ENCODE peak calls at places on chromosomes 4 and X, in four cellular contexts. M is A549, X is ovary, F is heart left ventricle. N is an unnamed sample.

GRCh38 chrX:136146614-136147319 is 566 bp upstream of the FHL1 start:
- DNase-seq in X (peak; percentile 22), M (peak; percentile 12), F (peak; percentile 17), N (no peak)

GRCh38 chr4:2402053-2402452 is 16.4 kb downstream of the ZFYVE28 start:
- DNase-seq in M (no peak), F (peak; percentile 68), X (peak; percentile 75), N (peak; percentile 61)

GRCh38 chr4:151098191-151098590 is 1.2 kb upstream of the RPS3A start:
- DNase-seq in F (peak; percentile 36), M (no peak), X (no peak), N (no peak)

GRCh38 chr4:54315561-54315960 is 86.5 kb downstream of the PDGFRA start:
- DNase-seq in X (no peak), F (no peak), M (no peak), N (no peak)

GRCh38 chrX:41526925-41527324 is 79.8 kb downstream of the NYX start:
- DNase-seq in F (no peak), X (no peak), M (peak; percentile 18), N (no peak)

GRCh38 chrX:15146515-15146914 is 123.4 kb downstream of the ASB9 start:
- DNase-seq in X (no peak), M (no peak), F (peak; percentile 3), N (peak; percentile 0)

GRCh38 chrX:130091976-130092522 is 18.2 kb downstream of the ELF4 start:
- DNase-seq in X (no peak), F (no peak), M (no peak), N (peak; percentile 41)

GRCh38 chrX:1231850-1232505 is 19.5 kb upstream of the CRLF2 start:
- DNase-seq in M (no peak), X (no peak), F (no peak), N (no peak)

GRCh38 chr4:141645611-141646340 is 9.4 kb downstream of the IL15 start:
- DNase-seq in M (no peak), F (no peak), X (no peak), N (no peak)

GRCh38 chrX:51931761-51932160 is 38.3 kb downstream of the MAGED1 start:
- DNase-seq in X (no peak), M (no peak), F (no peak), N (no peak)

GRCh38 chr4:5664778-5665177 is 43.6 kb downstream of the EVC2 start:
- DNase-seq in X (no peak), F (no peak), M (no peak), N (no peak)

GRCh38 chrX:16464369-16464768 is 185.6 kb upstream of the S100G start:
- DNase-seq in F (no peak), X (no peak), M (no peak), N (no peak)

GRCh38 chr4:40887690-40888089 is 137.9 kb downstream of the NSUN7 start:
- DNase-seq in M (no peak), X (no peak), F (no peak), N (no peak)

GRCh38 chr4:7103599-7104365 is 35.9 kb upstream of the GRPEL1 start:
- DNase-seq in F (peak; percentile 82), X (peak; percentile 81), M (peak; percentile 28), N (no peak)

GRCh38 chrX:45143455-45143854 is 57.2 kb downstream of the DIPK2B start:
- DNase-seq in M (no peak), F (no peak), X (no peak), N (no peak)

GRCh38 chrX:147637190-147637589 is 274.5 kb upstream of the FMR1 start:
- DNase-seq in M (no peak), F (no peak), X (no peak), N (no peak)

GRCh38 chr4:118755438-118756226 is 70.4 kb downstream of the METTL14 start:
- DNase-seq in X (no peak), F (no peak), M (no peak), N (no peak)

GRCh38 chrX:39982927-39983326 is 114.8 kb downstream of the BCOR start:
- DNase-seq in X (no peak), F (no peak), M (no peak), N (no peak)

GRCh38 chr4:48778431-48779094 is 1.5 kb downstream of the FRYL start:
- DNase-seq in X (no peak), F (no peak), M (no peak), N (peak; percentile 56)

GRCh38 chr4:53706422-53707032 is 115.2 kb upstream of the LNX1 start:
- DNase-seq in M (peak; percentile 5), X (no peak), F (no peak), N (peak; percentile 16)

GRCh38 chr4:180234730-180235129 is 2008.5 kb upstream of the TENM3 start:
- DNase-seq in X (no peak), F (no peak), M (no peak), N (no peak)

GRCh38 chr4:189771696-189772361 is 168.8 kb upstream of the FRG1 start:
- DNase-seq in M (no peak), X (no peak), F (no peak), N (no peak)

GRCh38 chrX:151359931-151360871 is 36.8 kb upstream of the VMA21 start:
- DNase-seq in F (no peak), X (peak; percentile 20), M (peak; percentile 41), N (peak; percentile 32)

GRCh38 chr4:137663376-137664054 is 131.2 kb upstream of the PCDH18 start:
- DNase-seq in F (no peak), X (no peak), M (no peak), N (peak; percentile 44)

GRCh38 chr4:184386271-184386781 is 88.0 kb downstream of the IRF2 start:
- DNase-seq in X (no peak), M (no peak), F (peak; percentile 69), N (peak; percentile 64)

GRCh38 chr4:184513802-184514120 is 39.4 kb upstream of the IRF2 start:
- DNase-seq in X (no peak), M (no peak), F (no peak), N (no peak)

GRCh38 chr4:174523003-174523693 is 860 bp upstream of the HPGD start:
- DNase-seq in X (no peak), F (no peak), M (no peak), N (peak; percentile 78)

DNA sequence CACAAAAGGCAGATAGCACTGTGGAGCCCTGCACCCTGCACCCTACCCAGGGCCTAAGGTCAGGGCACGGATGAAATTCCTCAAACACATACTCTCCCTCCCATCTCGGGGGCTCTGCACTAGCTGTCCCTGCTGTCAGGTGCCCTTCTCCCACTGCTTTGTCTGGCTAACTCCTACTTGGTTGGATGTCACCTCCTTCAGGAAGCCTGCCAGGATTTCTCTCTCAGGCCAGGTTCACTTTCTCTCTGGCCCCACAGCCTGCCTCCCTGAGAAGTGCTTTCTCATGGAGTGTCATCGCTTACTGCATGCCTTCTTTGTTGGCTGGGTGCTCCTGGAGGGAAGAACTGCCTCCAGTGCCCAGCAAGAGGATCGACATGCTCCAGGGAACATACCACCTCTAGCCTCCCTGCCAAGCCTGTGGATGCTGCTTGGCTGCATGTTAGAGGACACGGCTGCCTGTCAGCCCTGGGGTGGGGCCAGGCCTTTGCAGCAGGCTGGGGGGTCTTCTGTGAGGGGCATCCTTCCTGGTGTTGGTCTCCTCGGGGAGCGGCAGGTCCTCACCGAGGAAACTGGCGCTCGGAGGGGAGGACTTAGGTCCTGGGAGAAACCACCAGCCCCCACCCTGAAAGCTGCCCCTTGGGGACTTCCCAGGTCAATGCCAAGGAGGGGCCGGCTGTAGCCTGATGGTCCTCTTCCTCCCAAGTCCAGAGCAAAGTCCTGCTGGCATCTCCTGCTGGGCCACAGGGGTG is 15.0 kb downstream of the ABLIM2 start:
- DNase-seq in F (no peak), X (no peak), M (no peak), N (no peak)
- TF ChIP-seq POLR2A in F (no peak), X (no peak), M (no peak), N (no peak)

GRCh38 chrX:21839334-21840198 is at the start of gene MBTPS2:
- DNase-seq in F (peak; percentile 81), X (peak; percentile 87), M (peak; percentile 33), N (peak; percentile 90)
- TF ChIP-seq POLR2A in F (peak; percentile 30), X (peak; percentile 51), M (peak; percentile 49), N (peak; percentile 75)

GRCh38 chr4:94159790-94160189 is 47.9 kb upstream of the SMARCAD1 start:
- DNase-seq in F (no peak), X (no peak), M (no peak), N (no peak)
- TF ChIP-seq POLR2A in F (no peak), X (no peak), M (no peak), N (no peak)

GRCh38 chrX:74925210-74926088 is at the start of gene NEXMIF:
- DNase-seq in M (peak; percentile 45), F (peak; percentile 5), X (peak; percentile 20), N (peak; percentile 18)
- TF ChIP-seq POLR2A in M (no peak), F (no peak), X (no peak), N (no peak)

DNA sequence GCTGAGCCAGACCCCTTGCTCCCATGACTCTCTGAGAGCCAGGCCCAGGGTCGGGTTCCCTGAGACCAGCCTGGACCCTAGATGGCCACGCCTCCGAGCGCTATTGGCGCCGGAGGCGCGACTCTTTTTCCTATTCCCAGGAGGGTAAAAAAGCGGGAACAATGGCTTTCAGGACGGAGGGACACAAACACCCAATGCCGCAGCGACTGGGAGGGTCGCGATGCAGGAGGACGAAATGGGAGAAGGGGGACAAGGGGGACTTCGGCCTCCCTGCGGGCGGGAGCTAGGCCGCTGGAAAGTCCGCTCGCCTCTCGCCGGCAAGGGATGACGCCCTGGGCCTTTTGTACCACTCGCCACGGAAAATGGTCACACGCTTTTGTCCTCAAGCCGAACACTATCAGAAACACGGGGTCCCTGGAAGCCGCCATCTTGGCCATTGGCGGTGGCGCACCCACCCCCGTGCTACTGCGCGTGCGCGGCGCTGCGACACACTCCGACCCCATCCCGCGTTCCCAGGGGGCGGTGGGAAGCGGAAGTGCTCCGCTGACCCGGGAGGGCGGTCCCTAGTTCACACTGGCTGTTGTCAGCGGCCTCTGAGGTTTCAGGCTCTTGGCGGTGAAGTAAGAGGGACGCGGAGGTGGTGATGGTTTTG is 98.4 kb downstream of the ZNF674 start:
- DNase-seq in X (peak; percentile 88), F (peak; percentile 89), M (peak; percentile 89), N (peak; percentile 90)
- TF ChIP-seq POLR2A in X (peak; percentile 70), F (peak; percentile 53), M (peak; percentile 62), N (peak; percentile 59)

DNA sequence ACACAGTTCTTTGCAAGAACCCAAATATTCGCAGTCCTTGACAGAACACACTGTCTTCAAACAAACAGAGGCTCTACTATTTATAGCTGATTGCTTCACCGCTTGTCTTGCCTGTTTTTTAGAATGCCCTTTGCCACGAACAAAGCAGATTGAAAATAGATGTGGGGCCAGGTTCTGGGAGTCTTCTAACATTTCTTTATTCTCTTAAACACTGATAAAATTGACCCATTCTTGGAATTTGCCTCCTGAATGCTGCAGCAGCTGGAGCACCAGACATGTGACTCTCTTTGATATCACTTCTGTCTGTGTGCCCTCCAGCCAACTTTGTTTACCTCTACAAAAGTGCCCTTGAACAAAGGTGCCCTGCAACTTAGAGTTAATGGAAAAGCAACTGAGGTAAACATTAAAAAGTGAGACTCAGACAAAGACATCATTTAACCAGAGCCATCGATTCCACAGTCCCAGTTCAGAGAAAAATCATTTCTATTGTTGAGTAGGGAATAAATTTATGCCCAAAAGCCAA is 64.2 kb upstream of the SPP1 start:
- DNase-seq in M (no peak), X (no peak), F (no peak), N (no peak)
- TF ChIP-seq POLR2A in M (no peak), X (no peak), F (no peak), N (no peak)

GRCh38 chr4:104531390-104531789 is 36.7 kb upstream of the CXXC4 start:
- DNase-seq in F (no peak), M (no peak), X (no peak), N (no peak)

GRCh38 chr4:104532677-104533076 is 38.0 kb upstream of the CXXC4 start:
- DNase-seq in F (no peak), X (no peak), M (no peak), N (no peak)
- TF ChIP-seq POLR2A in F (no peak), X (no peak), M (no peak), N (no peak)

N was measured in erythroblast.